ENCODE peak calls at places on chromosomes 1 and 21, in four cellular contexts. J is hippocampal formation, F is HEK293T, S is progenitor cell of endocrine pancreas. E is an unnamed sample.

GRCh38 chr21:41168391-41169257 is 664 bp downstream of the BACE2 start:
- DNase-seq in J (peak), F (peak), S (peak), E (no peak)

GRCh38 chr21:24514081-24514733 is 1093.1 kb downstream of the MRPL39 start:
- DNase-seq in J (no peak), F (no peak), S (no peak), E (no peak)

GRCh38 chr1:228483789-228484188 is 3.4 kb upstream of the RNF187 start:
- DNase-seq in J (no peak), F (no peak), S (no peak), E (no peak)

GRCh38 chr1:15128520-15129313 is 24.8 kb upstream of the TMEM51 start:
- DNase-seq in J (peak), F (peak), S (peak), E (no peak)

GRCh38 chr1:55418625-55419024 is 203.5 kb upstream of the USP24 start:
- DNase-seq in J (no peak), F (no peak), S (no peak), E (no peak)

GRCh38 chr1:107526524-107527198 is 385.8 kb downstream of the NTNG1 start:
- DNase-seq in J (no peak), F (no peak), S (no peak), E (no peak)

GRCh38 chr1:42730988-42731387 is 9.0 kb downstream of the CLDN19 start:
- DNase-seq in J (no peak), F (no peak), S (no peak), E (no peak)

GRCh38 chr1:162987866-162988265 is 81.3 kb upstream of the RGS4 start:
- DNase-seq in J (no peak), F (no peak), S (no peak), E (no peak)

GRCh38 chr1:82160036-82160435 is 359.3 kb downstream of the ADGRL2 start:
- DNase-seq in J (no peak), F (no peak), S (no peak), E (no peak)

GRCh38 chr1:59732219-59732955 is 82.4 kb upstream of the HOOK1 start:
- DNase-seq in J (no peak), F (no peak), S (no peak), E (no peak)

GRCh38 chr1:63124666-63125191 is 197.6 kb upstream of the FOXD3 start:
- DNase-seq in J (no peak), F (no peak), S (no peak), E (no peak)

GRCh38 chr1:28737245-28738137 is 751 bp downstream of the YTHDF2 start:
- DNase-seq in J (peak), F (peak), S (peak), E (peak)

GRCh38 chr1:156086256-156086662 is 4.0 kb upstream of the MEX3A start:
- DNase-seq in J (no peak), F (no peak), S (no peak), E (no peak)

GRCh38 chr1:171742577-171742922 is 685 bp upstream of the VAMP4 start:
- DNase-seq in J (peak), F (peak), S (no peak), E (no peak)

GRCh38 chr1:207404849-207405525 is 49.1 kb upstream of the CR2 start:
- DNase-seq in J (no peak), F (peak), S (no peak), E (no peak)

GRCh38 chr1:219088778-219089557 is 84.7 kb upstream of the LYPLAL1 start:
- DNase-seq in J (peak), F (no peak), S (no peak), E (no peak)

GRCh38 chr1:207049974-207050391 is 1.0 kb downstream of the YOD1 start:
- DNase-seq in J (no peak), F (peak), S (no peak), E (no peak)

GRCh38 chr1:94734963-94735899 is 84.9 kb upstream of the SLC44A3 start:
- DNase-seq in J (no peak), F (peak), S (no peak), E (no peak)

GRCh38 chr1:150563340-150564038 is 14.3 kb downstream of the ADAMTSL4 start:
- DNase-seq in J (no peak), F (no peak), S (no peak), E (no peak)

GRCh38 chr21:44533121-44533890 is 6.7 kb downstream of the KRTAP10-1 start:
- DNase-seq in J (no peak), F (no peak), S (no peak), E (no peak)

GRCh38 chr1:167516404-167517388 is 1.6 kb downstream of the CD247 start:
- DNase-seq in J (no peak), F (no peak), S (no peak), E (no peak)

GRCh38 chr1:164576311-164577271 is 17.6 kb downstream of the PBX1 start:
- DNase-seq in J (peak), F (no peak), S (no peak), E (peak)

GRCh38 chr1:89931950-89932349 is 63.0 kb upstream of the ZNF326 start:
- DNase-seq in J (no peak), F (no peak), S (no peak), E (no peak)

GRCh38 chr1:192170196-192170984 is 12.1 kb downstream of the RGS18 start:
- DNase-seq in J (no peak), F (no peak), S (no peak), E (no peak)

GRCh38 chr1:938088-938683 is 14.5 kb downstream of the SAMD11 start:
- DNase-seq in J (no peak), F (no peak), S (no peak), E (no peak)

GRCh38 chr1:183244466-183244865 is 58.4 kb downstream of the LAMC2 start:
- DNase-seq in J (no peak), F (no peak), S (no peak), E (no peak)

GRCh38 chr1:83999316-83999819 is 436 bp upstream of the TTLL7 start:
- DNase-seq in J (no peak), F (peak), S (no peak), E (peak)

GRCh38 chr1:166971252-166971651 is 4.1 kb downstream of the ILDR2 start:
- DNase-seq in J (no peak), F (no peak), S (no peak), E (no peak)

GRCh38 chr21:26148071-26148470 is 22.5 kb downstream of the APP start:
- DNase-seq in J (no peak), F (no peak), S (no peak), E (no peak)

GRCh38 chr1:41122851-41123518 is 101.5 kb upstream of the SLFNL1 start:
- DNase-seq in J (no peak), F (peak), S (no peak), E (no peak)

GRCh38 chr1:30414086-30414850 is 309.1 kb downstream of the MATN1 start:
- DNase-seq in J (no peak), F (no peak), S (no peak), E (no peak)

GRCh38 chr1:33420870-33421775 is 9.8 kb downstream of the PHC2 start:
- DNase-seq in J (no peak), F (no peak), S (no peak), E (no peak)

GRCh38 chr1:167935252-167936067 is 1.0 kb upstream of the DCAF6 start:
- DNase-seq in J (no peak), F (peak), S (no peak), E (no peak)

GRCh38 chr1:177954076-177954475 is 15.8 kb downstream of the SEC16B start:
- DNase-seq in J (no peak), F (no peak), S (no peak), E (no peak)

GRCh38 chr21:44800971-44801467 is 601 bp downstream of the UBE2G2 start:
- DNase-seq in J (no peak), F (peak), S (no peak), E (no peak)

GRCh38 chr1:245480393-245481120 is 325.8 kb downstream of the KIF26B start:
- DNase-seq in J (no peak), F (no peak), S (no peak), E (no peak)

E was measured in anterior cingulate cortex.